ENCODE peak calls at places on chromosomes 12 and 14, in nine cellular contexts. E, Q, W, K, Z, X, I, C and O are unnamed samples.

GRCh38 chr12:27517961-27518668 is 5.9 kb upstream of the PPFIBP1 start:
- DNase-seq in K (no peak), Q (no peak), E (peak), I (no peak), C (no peak), W (no peak), Z (no peak), X (no peak), O (no peak)

GRCh38 chr12:132665149-132665491 is 22.0 kb downstream of the POLE start:
- DNase-seq in W (no peak), X (no peak), K (no peak), E (no peak), Z (no peak), C (no peak), Q (no peak), I (no peak), O (no peak)

GRCh38 chr14:29763342-29763858 is 164.2 kb downstream of the PRKD1 start:
- DNase-seq in K (no peak), Z (no peak), I (no peak), C (no peak), Q (no peak), X (no peak), E (no peak), W (no peak), O (no peak)

GRCh38 chr14:76876076-76876475 is 49.9 kb downstream of the LRRC74A start:
- DNase-seq in W (peak), Q (peak), C (peak), K (peak), I (peak), Z (peak), E (peak), X (peak), O (peak)

GRCh38 chr14:96574633-96575191 is 72.5 kb downstream of the PAPOLA start:
- DNase-seq in X (peak), K (no peak), C (peak), Q (peak), I (peak), Z (peak), E (no peak), W (peak), O (no peak)

GRCh38 chr14:75910048-75910447 is 71.7 kb downstream of the TGFB3 start:
- DNase-seq in Q (no peak), C (no peak), W (no peak), X (no peak), Z (no peak), I (no peak), E (no peak), K (no peak), O (no peak)

GRCh38 chr14:97010491-97011160 is 213.4 kb downstream of the VRK1 start:
- DNase-seq in I (no peak), C (no peak), Z (no peak), E (no peak), W (no peak), Q (no peak), X (no peak), K (no peak), O (no peak)

GRCh38 chr12:48078901-48079300 is 27.0 kb downstream of the SENP1 start:
- DNase-seq in K (no peak), E (no peak), W (peak), Q (no peak), C (peak), I (no peak), X (peak), Z (peak), O (no peak)

GRCh38 chr12:131610181-131610580 is 100.7 kb upstream of the SFSWAP start:
- DNase-seq in Z (no peak), W (no peak), Q (no peak), X (no peak), K (no peak), E (no peak), C (no peak), I (no peak), O (no peak)

GRCh38 chr12:37672655-37673260 is 643.8 kb upstream of the ALG10B start:
- DNase-seq in X (peak), C (no peak), W (no peak), Z (peak), I (no peak), K (no peak), E (no peak), Q (peak), O (no peak)

GRCh38 chr12:120110550-120111501 is 5.7 kb downstream of the RAB35 start:
- DNase-seq in Q (no peak), W (no peak), C (no peak), X (no peak), E (peak), Z (no peak), K (no peak), I (no peak), O (no peak)

GRCh38 chr14:72024043-72024407 is 91.8 kb downstream of the RGS6 start:
- DNase-seq in W (peak), K (no peak), E (peak), Z (peak), I (peak), Q (peak), C (peak), X (peak), O (peak)

GRCh38 chr14:68140111-68140741 is 320.6 kb downstream of the RAD51B start:
- DNase-seq in Z (peak), E (peak), K (peak), C (peak), W (peak), X (peak), Q (peak), I (peak), O (peak)